ENCODE peak calls at places on chromosomes 7 and 10, in four cellular contexts. U, E, T and X are unnamed samples.

GRCh38 chr10:97858001-97858439 is 8.4 kb downstream of the GOLGA7B start:
- DNase-seq in U (no peak), E (no peak), T (peak; percentile 77), X (no peak)

GRCh38 chr10:97682042-97682441 is 5.0 kb downstream of the AVPI1 start:
- DNase-seq in U (no peak), E (no peak), T (peak; percentile 82), X (no peak)

GRCh38 chr10:77940627-77941026 is 14.1 kb upstream of the DLG5 start:
- DNase-seq in U (peak; percentile 53), E (no peak), T (no peak), X (no peak)

GRCh38 chr7:131103997-131104396 is 223.7 kb upstream of the MKLN1 start:
- DNase-seq in U (peak; percentile 81), E (no peak), T (no peak), X (no peak)

GRCh38 chr10:5103481-5103880 is 9.3 kb downstream of the AKR1C3 start:
- DNase-seq in U (no peak), E (no peak), T (no peak), X (no peak)

GRCh38 chr7:70463332-70463938 is 668.5 kb upstream of the GALNT17 start:
- DNase-seq in U (no peak), E (no peak), T (peak; percentile 47), X (no peak)

GRCh38 chr10:104449402-104449801 is 95.8 kb downstream of the CFAP58 start:
- DNase-seq in U (no peak), E (no peak), T (no peak), X (no peak)

GRCh38 chr7:91940171-91940570 is 491 bp upstream of the AKAP9 start:
- DNase-seq in U (peak; percentile 28), E (no peak), T (peak; percentile 44), X (peak; percentile 21)

GRCh38 chr7:76333388-76334101 is 25.2 kb downstream of the YWHAG start:
- DNase-seq in U (peak; percentile 58), E (no peak), T (no peak), X (no peak)

GRCh38 chr10:34295142-34295548 is 520.0 kb downstream of the PARD3 start:
- DNase-seq in U (peak; percentile 94), E (no peak), T (no peak), X (no peak)

GRCh38 chr10:44293306-44293778 is 91.6 kb downstream of the CXCL12 start:
- DNase-seq in U (no peak), E (no peak), T (no peak), X (no peak)

GRCh38 chr10:75475470-75476182 is 44.2 kb downstream of the LRMDA start:
- DNase-seq in U (peak; percentile 56), E (no peak), T (no peak), X (no peak)

GRCh38 chr10:45432700-45433472 is 58.9 kb downstream of the ALOX5 start:
- DNase-seq in U (no peak), E (no peak), T (no peak), X (no peak)

GRCh38 chr10:19749185-19749729 is 67.0 kb upstream of the PLXDC2 start:
- DNase-seq in U (peak; percentile 93), E (no peak), T (no peak), X (no peak)

GRCh38 chr10:79445217-79445707 is at the start of gene ZCCHC24:
- DNase-seq in U (no peak), E (no peak), T (peak; percentile 62), X (no peak)

GRCh38 chr10:52597189-52597863 is 175.3 kb downstream of the MBL2 start:
- DNase-seq in U (peak; percentile 38), E (no peak), T (no peak), X (no peak)